ENCODE peak calls at places on chromosomes 11 and 22, in five cellular contexts. One of them, this sample, is unnamed.

GRCh38 chr11:124798991-124799383 is 1.2 kb downstream of the MSANTD2 start:
- DNase-seq in neural progenitor cell: no peak
- DNase-seq in prostate gland: no peak
- DNase-seq in esophagus squamous epithelium: no peak
- DNase-seq in psoas muscle: no peak
- DNase-seq in this sample: no peak

GRCh38 chr22:48896766-48897637 is 930.7 kb downstream of the BRD1 start:
- DNase-seq in neural progenitor cell: no peak
- DNase-seq in prostate gland: no peak
- DNase-seq in esophagus squamous epithelium: no peak
- DNase-seq in psoas muscle: no peak
- DNase-seq in this sample: no peak

GRCh38 chr11:67153971-67154370 is 34.9 kb downstream of the KDM2A start:
- DNase-seq in neural progenitor cell: no peak
- DNase-seq in prostate gland: no peak
- DNase-seq in esophagus squamous epithelium: no peak
- DNase-seq in psoas muscle: no peak
- DNase-seq in this sample: no peak

GRCh38 chr11:87456499-87456898 is 418.8 kb downstream of the TMEM135 start:
- DNase-seq in neural progenitor cell: no peak
- DNase-seq in prostate gland: no peak
- DNase-seq in esophagus squamous epithelium: no peak
- DNase-seq in psoas muscle: no peak
- DNase-seq in this sample: no peak

GRCh38 chr11:123707606-123708205 is 33.8 kb downstream of the ZNF202 start:
- DNase-seq in neural progenitor cell: peak; percentile 79
- DNase-seq in prostate gland: peak; percentile 33
- DNase-seq in esophagus squamous epithelium: no peak
- DNase-seq in psoas muscle: peak; percentile 25
- DNase-seq in this sample: peak; percentile 34

GRCh38 chr11:134248910-134249480 is 4.2 kb downstream of the THYN1 start:
- DNase-seq in neural progenitor cell: no peak
- DNase-seq in prostate gland: no peak
- DNase-seq in esophagus squamous epithelium: no peak
- DNase-seq in psoas muscle: no peak
- DNase-seq in this sample: no peak

GRCh38 chr22:40426671-40427070 is 56.3 kb downstream of the SGSM3 start:
- DNase-seq in neural progenitor cell: no peak
- DNase-seq in prostate gland: no peak
- DNase-seq in esophagus squamous epithelium: no peak
- DNase-seq in psoas muscle: peak; percentile 71
- DNase-seq in this sample: no peak

GRCh38 chr11:1574256-1575242 is 2.5 kb upstream of the DUSP8 start:
- DNase-seq in neural progenitor cell: peak; percentile 73
- DNase-seq in prostate gland: peak; percentile 46
- DNase-seq in esophagus squamous epithelium: no peak
- DNase-seq in psoas muscle: no peak
- DNase-seq in this sample: no peak

GRCh38 chr22:24806663-24807001 is 621 bp downstream of the SGSM1 start:
- DNase-seq in neural progenitor cell: peak; percentile 24
- DNase-seq in prostate gland: no peak
- DNase-seq in esophagus squamous epithelium: no peak
- DNase-seq in psoas muscle: no peak
- DNase-seq in this sample: no peak

GRCh38 chr11:22193348-22194051 is 615 bp downstream of the ANO5 start:
- DNase-seq in neural progenitor cell: peak; percentile 69
- DNase-seq in prostate gland: peak; percentile 5
- DNase-seq in esophagus squamous epithelium: no peak
- DNase-seq in psoas muscle: peak; percentile 11
- DNase-seq in this sample: no peak

GRCh38 chr11:126702987-126703386 is 297.6 kb downstream of the KIRREL3 start:
- DNase-seq in neural progenitor cell: no peak
- DNase-seq in prostate gland: no peak
- DNase-seq in esophagus squamous epithelium: no peak
- DNase-seq in psoas muscle: no peak
- DNase-seq in this sample: no peak

GRCh38 chr11:122210378-122210995 is 94.5 kb upstream of the BLID start:
- DNase-seq in neural progenitor cell: no peak
- DNase-seq in prostate gland: no peak
- DNase-seq in esophagus squamous epithelium: no peak
- DNase-seq in psoas muscle: no peak
- DNase-seq in this sample: no peak

GRCh38 chr22:31577711-31578110 is 81.4 kb downstream of the SFI1 start:
- DNase-seq in neural progenitor cell: no peak
- DNase-seq in prostate gland: no peak
- DNase-seq in esophagus squamous epithelium: no peak
- DNase-seq in psoas muscle: no peak
- DNase-seq in this sample: no peak

GRCh38 chr11:67584205-67584880 is 731 bp downstream of the GSTP1 start:
- DNase-seq in neural progenitor cell: peak; percentile 73
- DNase-seq in prostate gland: peak; percentile 73
- DNase-seq in esophagus squamous epithelium: peak; percentile 45
- DNase-seq in psoas muscle: peak; percentile 78
- DNase-seq in this sample: no peak

GRCh38 chr11:2098691-2099522 is 40.3 kb downstream of the IGF2 start:
- DNase-seq in neural progenitor cell: no peak
- DNase-seq in prostate gland: no peak
- DNase-seq in esophagus squamous epithelium: no peak
- DNase-seq in psoas muscle: no peak
- DNase-seq in this sample: no peak

GRCh38 chr11:64092761-64093136 is 57.0 kb downstream of the FLRT1 start:
- DNase-seq in neural progenitor cell: peak; percentile 51
- DNase-seq in prostate gland: no peak
- DNase-seq in esophagus squamous epithelium: no peak
- DNase-seq in psoas muscle: no peak
- DNase-seq in this sample: no peak

GRCh38 chr22:29715240-29715639 is 4.6 kb upstream of the CABP7 start:
- DNase-seq in neural progenitor cell: no peak
- DNase-seq in prostate gland: no peak
- DNase-seq in esophagus squamous epithelium: no peak
- DNase-seq in psoas muscle: no peak
- DNase-seq in this sample: no peak

DNA sequence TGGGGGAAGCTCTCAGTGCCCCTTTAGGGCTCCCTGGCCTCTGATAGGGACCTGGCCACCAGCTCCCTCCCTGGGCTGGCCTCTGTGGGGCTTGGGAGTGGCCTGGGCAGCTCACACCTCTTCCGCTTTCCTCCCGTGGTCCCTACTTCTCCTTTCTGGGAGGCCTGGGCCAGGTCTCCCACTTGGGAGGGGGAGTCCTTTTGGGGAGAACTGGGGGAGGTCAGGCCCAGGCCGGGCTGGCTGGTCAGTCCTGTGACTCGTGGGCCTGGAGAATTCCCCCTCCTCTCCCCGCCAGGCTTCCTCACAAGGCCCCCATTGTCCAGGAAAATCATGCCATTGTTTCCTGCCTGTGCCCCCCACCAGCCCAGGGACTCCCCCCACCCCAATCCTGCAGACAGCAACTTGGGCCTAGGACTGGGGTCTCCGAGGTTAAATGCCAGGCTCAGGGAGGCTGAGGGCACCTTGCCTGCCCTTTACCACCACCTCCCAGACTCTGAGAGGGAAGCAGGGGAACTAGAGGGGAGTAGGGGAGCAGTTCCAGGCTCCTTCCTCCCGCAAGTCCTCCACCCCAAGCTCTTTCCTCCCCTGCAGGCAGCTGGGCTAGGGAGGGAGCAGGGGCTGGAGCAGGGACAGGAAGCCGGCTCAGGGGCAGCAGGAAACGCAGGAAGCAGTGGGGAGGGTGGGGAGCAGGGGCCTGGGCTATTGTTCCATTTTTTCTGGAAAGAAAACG is 2.8 kb downstream of the MAP3K11 start:
- DNase-seq in neural progenitor cell: no peak
- DNase-seq in prostate gland: no peak
- DNase-seq in esophagus squamous epithelium: no peak
- DNase-seq in psoas muscle: no peak
- DNase-seq in this sample: no peak
- TF ChIP-seq CTCF in neural progenitor cell: no peak
- TF ChIP-seq CTCF in prostate gland: no peak
- TF ChIP-seq CTCF in esophagus squamous epithelium: no peak
- TF ChIP-seq CTCF in psoas muscle: no peak
- TF ChIP-seq CTCF in this sample: no peak

GRCh38 chr11:119423459-119424254 is 685 bp upstream of the THY1 start:
- DNase-seq in neural progenitor cell: no peak
- DNase-seq in prostate gland: no peak
- DNase-seq in esophagus squamous epithelium: no peak
- DNase-seq in psoas muscle: no peak
- DNase-seq in this sample: no peak
- H3K4me3 ChIP-seq in neural progenitor cell: peak overlapping the region; percentile 89
- H3K4me3 ChIP-seq in prostate gland: no peak overlapping the region
- H3K4me3 ChIP-seq in esophagus squamous epithelium: peak overlapping the region; percentile 50
- H3K4me3 ChIP-seq in psoas muscle: no peak overlapping the region
- H3K4me3 ChIP-seq in this sample: no peak overlapping the region

DNA sequence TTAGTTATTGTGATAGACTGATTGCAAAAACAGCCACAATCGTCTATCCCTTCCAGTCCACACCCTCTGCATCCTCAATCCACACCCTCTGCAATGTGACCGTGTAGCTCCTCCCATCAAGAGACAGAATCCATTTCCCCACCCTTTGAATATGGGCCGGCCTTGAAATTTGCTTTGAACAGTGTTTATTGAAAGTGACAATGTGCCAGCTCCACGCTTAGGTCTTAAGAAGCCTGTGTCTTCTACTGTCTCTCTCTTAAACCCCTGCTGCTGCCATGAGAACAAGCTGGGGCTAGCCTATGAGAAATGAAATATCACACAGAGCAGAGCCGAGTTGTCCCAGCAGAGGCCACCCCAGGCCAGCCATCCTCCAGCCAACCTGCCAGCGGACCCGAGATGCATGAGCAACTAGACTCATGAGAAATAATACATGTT is 22.3 kb upstream of the MICAL2 start:
- DNase-seq in neural progenitor cell: no peak
- DNase-seq in prostate gland: peak; percentile 69
- DNase-seq in esophagus squamous epithelium: no peak
- DNase-seq in psoas muscle: no peak
- DNase-seq in this sample: no peak
- TF ChIP-seq CTCF in neural progenitor cell: no peak
- TF ChIP-seq CTCF in prostate gland: no peak
- TF ChIP-seq CTCF in esophagus squamous epithelium: peak; percentile 37
- TF ChIP-seq CTCF in psoas muscle: peak; percentile 9
- TF ChIP-seq CTCF in this sample: peak; percentile 16

DNA sequence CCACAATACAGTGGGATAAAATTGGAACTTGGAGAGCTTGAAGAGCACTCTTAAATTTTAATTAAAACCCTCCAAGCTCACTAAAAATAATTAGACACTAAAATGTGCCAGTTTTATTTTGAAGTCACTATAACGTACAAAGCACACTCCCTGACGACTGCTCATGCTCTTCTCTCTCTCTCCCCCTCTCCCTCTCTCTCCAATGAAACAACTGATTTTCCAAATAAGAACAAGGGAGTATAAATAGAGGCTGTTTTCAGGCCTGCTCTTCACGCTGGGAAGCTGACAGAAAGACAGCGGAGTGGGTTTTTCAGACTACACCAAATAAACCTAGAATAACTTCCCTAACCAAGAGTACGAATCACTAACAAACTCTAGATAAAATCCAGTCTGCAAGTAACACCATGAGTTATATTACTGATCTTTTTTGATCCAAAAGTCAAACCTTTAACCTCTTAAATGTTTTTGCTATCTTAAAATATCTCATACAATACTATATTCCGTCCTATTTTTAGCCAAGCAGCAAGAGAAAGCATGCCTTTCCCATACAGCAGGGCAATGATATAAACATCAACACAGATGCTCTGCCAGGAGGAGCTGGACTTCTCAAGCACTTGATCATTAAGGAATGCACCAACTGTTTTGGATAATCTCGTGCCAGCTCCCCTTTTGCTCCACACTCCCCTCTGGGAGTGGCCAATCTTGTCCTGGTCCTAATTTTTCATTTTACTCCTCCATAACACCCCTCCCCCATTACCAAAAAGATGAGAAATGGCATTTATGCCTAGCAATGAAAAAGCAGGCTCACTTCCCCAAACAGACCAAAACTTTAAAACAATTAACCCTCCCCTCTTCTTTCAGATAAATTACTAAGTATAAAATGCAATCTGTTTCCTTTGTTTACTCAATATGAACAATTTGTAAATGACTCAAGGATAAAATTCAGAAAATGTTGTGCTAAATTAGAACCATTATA is 116.9 kb downstream of the SOX6 start:
- DNase-seq in neural progenitor cell: peak; percentile 3
- DNase-seq in prostate gland: no peak
- DNase-seq in esophagus squamous epithelium: no peak
- DNase-seq in psoas muscle: no peak
- DNase-seq in this sample: no peak
- H3K4me3 ChIP-seq in neural progenitor cell: no peak overlapping the region
- H3K4me3 ChIP-seq in prostate gland: no peak overlapping the region
- H3K4me3 ChIP-seq in esophagus squamous epithelium: no peak overlapping the region
- H3K4me3 ChIP-seq in psoas muscle: peak overlapping the region; percentile 31
- H3K4me3 ChIP-seq in this sample: no peak overlapping the region

DNA sequence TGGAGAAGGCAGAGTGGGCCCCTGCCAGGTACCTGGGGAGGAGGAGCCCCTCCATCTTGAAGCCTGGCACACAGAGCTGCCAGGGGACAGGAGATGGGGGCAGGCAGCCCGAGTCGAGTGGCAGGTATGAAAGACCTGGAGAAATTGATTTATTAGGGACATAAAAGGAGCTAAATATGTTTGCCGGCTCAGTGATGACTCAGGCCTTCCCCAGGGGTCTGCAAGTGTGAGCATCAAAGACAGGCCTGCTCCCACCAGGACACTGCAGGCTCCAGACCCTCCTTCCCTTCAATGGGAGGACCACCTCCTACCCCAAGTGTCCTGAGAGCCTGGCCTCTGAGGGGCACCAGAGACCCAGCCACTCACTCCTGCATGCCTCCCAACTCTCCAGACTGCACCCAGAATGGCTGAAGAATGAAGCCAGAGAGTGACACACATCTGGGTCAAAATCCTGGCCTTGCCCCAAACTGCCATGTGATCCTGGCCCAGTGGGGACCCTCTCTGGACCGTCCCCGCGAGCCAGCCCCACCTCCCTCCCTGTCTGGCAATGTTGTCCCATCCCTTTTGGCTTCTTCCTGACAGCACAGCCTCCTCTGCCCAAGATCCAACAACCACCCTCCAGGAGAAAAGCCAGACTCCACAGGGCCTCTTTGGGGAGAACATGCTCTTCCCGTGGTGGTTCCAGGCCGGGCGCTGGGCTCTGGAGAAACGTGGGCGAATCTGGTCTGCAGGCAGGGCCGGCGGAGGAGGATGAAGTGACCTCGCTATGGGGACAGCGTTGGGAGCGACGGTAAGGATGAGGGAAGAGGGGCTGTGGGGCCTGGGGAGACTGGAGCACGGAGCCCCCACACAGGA is 36.2 kb downstream of the CYTH4 start:
- DNase-seq in neural progenitor cell: peak; percentile 28
- DNase-seq in prostate gland: no peak
- DNase-seq in esophagus squamous epithelium: no peak
- DNase-seq in psoas muscle: no peak
- DNase-seq in this sample: no peak
- TF ChIP-seq CTCF in neural progenitor cell: peak; percentile 23
- TF ChIP-seq CTCF in prostate gland: no peak
- TF ChIP-seq CTCF in esophagus squamous epithelium: no peak
- TF ChIP-seq CTCF in psoas muscle: no peak
- TF ChIP-seq CTCF in this sample: no peak

GRCh38 chr11:13338437-13339069 is 61.0 kb downstream of the BMAL1 start:
- DNase-seq in neural progenitor cell: no peak
- DNase-seq in prostate gland: no peak
- DNase-seq in esophagus squamous epithelium: no peak
- DNase-seq in psoas muscle: no peak
- DNase-seq in this sample: no peak
- H3K4me3 ChIP-seq in neural progenitor cell: no peak overlapping the region
- H3K4me3 ChIP-seq in prostate gland: no peak overlapping the region
- H3K4me3 ChIP-seq in esophagus squamous epithelium: peak overlapping the region; percentile 16
- H3K4me3 ChIP-seq in psoas muscle: peak overlapping the region; percentile 46
- H3K4me3 ChIP-seq in this sample: no peak overlapping the region